ENCODE peak calls at places on chromosomes 6 and 20, in five cellular contexts. R, S, P, M and Q are unnamed samples.

GRCh38 chr6:33841070-33841469 is 37.3 kb upstream of the MLN start:
- DNase-seq in R (no peak), S (no peak), P (no peak), M (no peak), Q (no peak)

GRCh38 chr20:2984956-2985661 is 58.3 kb upstream of the GNRH2 start:
- DNase-seq in R (peak), S (peak), P (peak), M (no peak), Q (no peak)

GRCh38 chr6:9875605-9876353 is 539.1 kb downstream of the TFAP2A start:
- DNase-seq in R (no peak), S (no peak), P (no peak), M (no peak), Q (no peak)

GRCh38 chr6:33075568-33076405 is at the start of gene HLA-DPB1:
- DNase-seq in R (peak), S (no peak), P (peak), M (peak), Q (peak)

GRCh38 chr20:41052742-41053419 is 24.3 kb downstream of the TOP1 start:
- DNase-seq in R (no peak), S (no peak), P (peak), M (no peak), Q (no peak)

GRCh38 chr6:8633762-8634161 is 198.4 kb upstream of the SLC35B3 start:
- DNase-seq in R (no peak), S (no peak), P (no peak), M (no peak), Q (no peak)

GRCh38 chr20:47318596-47319516 is 37.6 kb downstream of the ZMYND8 start:
- DNase-seq in R (no peak), S (no peak), P (peak), M (no peak), Q (no peak)

GRCh38 chr6:41071501-41071922 is 644 bp downstream of the OARD1 start:
- DNase-seq in R (no peak), S (no peak), P (peak), M (no peak), Q (no peak)

GRCh38 chr6:166434336-166434735 is 51.6 kb upstream of the MPC1 start:
- DNase-seq in R (no peak), S (no peak), P (no peak), M (no peak), Q (no peak)

GRCh38 chr6:75376347-75377024 is 91.9 kb upstream of the TMEM30A start:
- DNase-seq in R (peak), S (peak), P (peak), M (no peak), Q (no peak)

GRCh38 chr6:12196326-12196936 is 93.7 kb upstream of the EDN1 start:
- DNase-seq in R (peak), S (no peak), P (peak), M (no peak), Q (no peak)

GRCh38 chr20:9110916-9111432 is 42.1 kb downstream of the PLCB4 start:
- DNase-seq in R (no peak), S (peak), P (no peak), M (no peak), Q (no peak)

GRCh38 chr6:145836170-145836569 is 21.6 kb upstream of the FBXO30 start:
- DNase-seq in R (peak), S (no peak), P (peak), M (no peak), Q (no peak)

GRCh38 chr6:16316741-16317251 is 78.4 kb downstream of the GMPR start:
- DNase-seq in R (peak), S (peak), P (peak), M (peak), Q (peak)

GRCh38 chr6:41442800-41443501 is 103.2 kb upstream of the FOXP4 start:
- DNase-seq in R (no peak), S (peak), P (no peak), M (no peak), Q (no peak)

GRCh38 chr6:107666084-107666981 is 157.8 kb downstream of the SCML4 start:
- DNase-seq in R (peak), S (peak), P (peak), M (no peak), Q (no peak)

GRCh38 chr6:35804996-35805736 is at the start of gene LHFPL5:
- DNase-seq in R (no peak), S (peak), P (no peak), M (peak), Q (peak)

GRCh38 chr6:5525209-5525608 is 263.9 kb downstream of the FARS2 start:
- DNase-seq in R (peak), S (no peak), P (peak), M (no peak), Q (no peak)

GRCh38 chr20:61218886-61219480 is 33.1 kb upstream of the CDH4 start:
- DNase-seq in R (peak), S (no peak), P (no peak), M (no peak), Q (no peak)